ENCODE peak calls at places on chromosomes 7 and 10, in four cellular contexts. Q is stomach, J is endothelial cell of umbilical vein, E is fibroblast of lung. A is an unnamed sample. For H3K4me1, the result is how much of the 10 kb centered on the place peaks cover.

GRCh38 chr7:158018971-158019645 is 568.5 kb downstream of the PTPRN2 start:
- DNase-seq in Q (peak), J (no peak), E (no peak), A (no peak)

GRCh38 chr10:27359792-27360320 is 119.3 kb upstream of the ACBD5 start:
- DNase-seq in Q (no peak), J (no peak), E (no peak), A (no peak)

GRCh38 chr10:34438741-34439140 is 376.4 kb downstream of the PARD3 start:
- DNase-seq in Q (no peak), J (no peak), E (no peak), A (no peak)

GRCh38 chr10:3652886-3653285 is 132.1 kb downstream of the KLF6 start:
- DNase-seq in Q (no peak), J (no peak), E (peak), A (no peak)

GRCh38 chr7:150448789-150449147 is 1.7 kb upstream of the GIMAP8 start:
- DNase-seq in Q (peak), J (peak), E (peak), A (peak)

GRCh38 chr10:89352802-89353201 is 25.0 kb downstream of the IFIT3 start:
- DNase-seq in Q (no peak), J (no peak), E (no peak), A (no peak)

GRCh38 chr10:79088176-79088575 is 19.4 kb downstream of the ZMIZ1 start:
- DNase-seq in Q (peak), J (no peak), E (no peak), A (peak)

GRCh38 chr10:111598433-111599059 is 521.7 kb downstream of the ADRA2A start:
- DNase-seq in Q (peak), J (peak), E (peak), A (peak)

GRCh38 chr10:34063592-34063991 is 729.1 kb upstream of the NRP1 start:
- DNase-seq in Q (no peak), J (no peak), E (peak), A (no peak)

GRCh38 chr10:2575460-2575859 is 491.9 kb upstream of the PFKP start:
- DNase-seq in Q (no peak), J (no peak), E (no peak), A (no peak)

GRCh38 chr7:91517408-91517807 is 253.2 kb downstream of the FZD1 start:
- DNase-seq in Q (no peak), J (no peak), E (no peak), A (no peak)

GRCh38 chr10:47425813-47426419 is 41.8 kb upstream of the ZNF488 start:
- DNase-seq in Q (no peak), J (no peak), E (no peak), A (no peak)

GRCh38 chr7:110870926-110871325 is 220.0 kb upstream of the LRRN3 start:
- DNase-seq in Q (no peak), J (no peak), E (no peak), A (no peak)

GRCh38 chr7:135508853-135509588 is 881 bp downstream of the CNOT4 start:
- DNase-seq in Q (no peak), J (peak), E (peak), A (peak)

GRCh38 chr7:80675090-80675489 is 36.6 kb downstream of the CD36 start:
- DNase-seq in Q (no peak), J (no peak), E (no peak), A (no peak)

GRCh38 chr7:31782411-31782991 is 95.5 kb downstream of the PPP1R17 start:
- DNase-seq in Q (no peak), J (peak), E (peak), A (peak)

GRCh38 chr10:117684673-117685211 is 142.2 kb downstream of the EMX2 start:
- DNase-seq in Q (peak), J (no peak), E (no peak), A (peak)

GRCh38 chr10:78258303-78259030 is 224.8 kb downstream of the RPS24 start:
- DNase-seq in Q (no peak), J (no peak), E (no peak), A (no peak)

GRCh38 chr7:81625311-81625651 is 144.6 kb downstream of the HGF start:
- DNase-seq in Q (no peak), J (no peak), E (no peak), A (no peak)

GRCh38 chr7:139994356-139994755 is 68.4 kb downstream of the PARP12 start:
- DNase-seq in Q (no peak), J (no peak), E (no peak), A (no peak)

GRCh38 chr10:127300868-127301321 is 104.5 kb upstream of the INSYN2A start:
- DNase-seq in Q (peak), J (no peak), E (no peak), A (peak)

GRCh38 chr7:45624392-45624760 is 50.2 kb downstream of the ADCY1 start:
- DNase-seq in Q (no peak), J (no peak), E (no peak), A (no peak)

DNA sequence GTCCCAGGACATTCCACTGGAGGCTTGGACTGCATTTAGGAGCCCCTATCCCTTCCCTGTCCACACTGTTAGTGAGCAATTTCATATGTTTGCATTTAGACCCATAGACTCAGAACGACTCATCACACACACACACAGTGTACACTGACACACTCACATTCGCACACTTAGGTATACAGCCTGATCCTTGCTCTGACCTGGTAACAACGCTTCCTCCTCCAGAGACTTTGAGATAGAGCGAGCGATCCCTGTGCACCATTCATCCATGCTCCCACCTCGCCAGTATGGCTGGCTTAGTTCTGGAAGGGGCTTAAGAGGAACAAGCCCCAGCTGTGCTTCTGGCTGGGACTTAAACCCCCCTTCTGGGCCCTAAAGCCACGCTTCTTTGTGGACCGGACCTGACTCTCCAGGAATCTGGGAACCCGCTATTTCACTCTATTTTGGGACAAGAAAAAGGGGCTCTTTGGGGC is 905 bp upstream of the HOXA13 start:
- DNase-seq in Q (no peak), J (no peak), E (no peak), A (no peak)
- H3K4me1 ChIP-seq in Q (half or more), J (under half), E (under half), A (under half)

DNA sequence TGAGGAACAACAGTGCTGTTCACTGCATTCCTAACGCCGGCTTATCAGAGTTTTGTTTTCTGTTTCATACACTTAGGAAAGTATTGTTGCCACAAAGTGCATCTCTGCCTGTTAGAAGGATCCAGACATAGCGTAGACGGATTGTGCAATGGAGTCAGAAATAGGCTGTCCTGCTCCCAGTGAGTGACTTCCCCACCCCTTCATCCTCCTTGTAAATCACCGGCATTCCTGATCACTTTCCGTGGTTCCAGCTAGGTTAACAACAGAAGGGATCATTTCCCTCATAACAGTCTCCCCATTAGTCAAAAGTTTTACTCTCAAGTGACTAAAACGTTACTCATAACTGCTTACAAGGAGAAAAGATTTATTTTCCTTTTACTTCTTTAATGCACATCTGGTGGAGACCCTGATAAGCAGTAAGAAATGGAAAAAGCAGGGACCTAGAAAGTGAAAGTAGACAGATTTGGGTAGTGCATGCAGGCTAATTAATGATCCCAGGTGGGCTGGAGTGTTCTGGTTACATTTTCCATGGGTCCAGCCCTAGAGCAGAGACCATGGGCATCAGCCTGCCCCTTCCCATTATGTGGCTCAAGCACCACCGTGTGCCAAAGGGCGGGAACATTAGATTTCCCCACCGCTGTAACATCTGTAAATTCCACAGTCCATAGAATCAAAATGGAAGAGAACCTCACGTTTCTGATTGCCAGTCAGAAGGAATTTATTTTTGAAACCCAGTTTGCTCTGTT is 395.1 kb upstream of the GALNT17 start:
- DNase-seq in Q (no peak), J (peak), E (peak), A (peak)
- H3K4me3 ChIP-seq in Q (peak), J (no peak), E (peak), A (no peak)

GRCh38 chr10:14566498-14566897 is 208.2 kb downstream of the FAM107B start:
- DNase-seq in Q (no peak), J (no peak), E (no peak), A (no peak)

GRCh38 chr10:14571866-14572507 is 202.7 kb downstream of the FAM107B start:
- DNase-seq in Q (peak), J (peak), E (peak), A (peak)

GRCh38 chr10:14567421-14567820 is 207.3 kb downstream of the FAM107B start:
- DNase-seq in Q (no peak), J (no peak), E (no peak), A (no peak)

GRCh38 chr10:14570800-14571199 is 203.9 kb downstream of the FAM107B start:
- DNase-seq in Q (no peak), J (no peak), E (no peak), A (no peak)

DNA sequence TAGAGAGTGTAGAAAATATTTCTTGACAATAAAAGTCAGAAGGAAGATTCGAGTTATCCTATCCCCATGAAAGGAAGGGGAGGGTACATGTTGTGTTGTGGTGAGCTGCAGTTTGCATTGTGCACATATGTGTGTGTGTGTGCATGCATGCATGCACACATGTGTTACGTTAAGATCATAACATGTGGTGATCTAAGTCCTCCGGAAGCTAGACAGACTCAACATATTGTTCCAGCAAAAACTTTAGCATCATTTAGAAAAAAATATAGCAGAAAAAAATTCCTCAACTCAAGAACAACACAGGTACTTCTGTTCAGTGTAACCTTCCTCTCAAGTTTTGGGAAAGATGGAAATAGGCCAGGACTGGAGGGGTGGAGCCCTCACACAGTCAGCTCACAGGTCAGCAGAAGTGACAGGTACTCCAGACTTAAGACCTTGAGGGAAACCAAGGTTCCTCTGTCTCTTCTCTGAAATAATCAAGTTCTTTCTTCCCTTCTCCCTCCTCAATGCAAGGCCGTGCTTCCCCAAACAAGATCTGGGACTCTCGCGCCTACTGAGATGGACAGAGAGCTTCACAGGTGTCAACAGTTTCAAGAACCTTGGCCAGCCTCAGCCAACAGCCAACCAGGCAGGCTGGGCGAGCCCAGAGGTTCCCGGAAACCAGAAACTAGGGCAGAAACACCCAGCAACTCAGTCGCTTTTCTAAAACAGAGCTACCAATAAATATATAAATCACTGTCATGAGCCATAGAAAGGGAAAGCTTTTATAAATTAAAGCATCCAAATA is 205.2 kb downstream of the FAM107B start:
- DNase-seq in Q (peak), J (no peak), E (no peak), A (peak)
- H3K4me1 ChIP-seq in Q (half or more), J (under half), E (under half), A (under half)

DNA sequence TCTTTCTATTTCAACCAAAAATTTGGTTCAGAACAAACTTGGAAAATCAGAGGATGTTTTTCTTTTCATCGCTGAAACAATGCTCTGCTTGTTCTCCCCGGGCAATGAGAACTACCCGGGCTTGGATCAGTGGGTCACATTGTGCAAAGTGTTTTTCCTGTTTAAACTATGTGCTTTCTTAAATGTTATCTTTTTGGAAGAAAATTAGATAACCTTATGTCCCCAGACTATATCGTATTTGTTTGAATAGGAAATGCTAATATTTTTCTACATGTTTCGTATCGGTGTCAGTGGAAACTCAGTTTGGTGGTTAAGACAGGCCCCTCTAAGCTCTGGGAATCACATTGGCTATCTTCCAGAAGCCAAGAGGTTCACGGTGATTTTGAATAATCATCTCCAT is 319.5 kb upstream of the NFE2L3 start:
- DNase-seq in Q (no peak), J (peak), E (no peak), A (no peak)
- H3K4me3 ChIP-seq in Q (no peak), J (no peak), E (no peak), A (no peak)

GRCh38 chr10:72735288-72735926 is 43.5 kb downstream of the MCU start:
- DNase-seq in Q (no peak), J (no peak), E (no peak), A (no peak)
- H3K4me1 ChIP-seq in Q (half or more), J (under half), E (under half), A (under half)

GRCh38 chr7:41701542-41701941 is 1.3 kb downstream of the INHBA start:
- DNase-seq in Q (no peak), J (no peak), E (no peak), A (no peak)

GRCh38 chr7:41706228-41706930 is 3.5 kb upstream of the INHBA start:
- DNase-seq in Q (no peak), J (no peak), E (no peak), A (no peak)

GRCh38 chr7:41702635-41703371 is at the start of gene INHBA:
- DNase-seq in Q (no peak), J (peak), E (peak), A (no peak)

GRCh38 chr7:41708621-41709358 is 5.9 kb upstream of the INHBA start:
- DNase-seq in Q (no peak), J (no peak), E (no peak), A (no peak)

GRCh38 chr7:41705109-41705871 is 2.4 kb upstream of the INHBA start:
- DNase-seq in Q (peak), J (peak), E (peak), A (peak)
- H3K4me3 ChIP-seq in Q (peak), J (peak), E (peak), A (peak)

DNA sequence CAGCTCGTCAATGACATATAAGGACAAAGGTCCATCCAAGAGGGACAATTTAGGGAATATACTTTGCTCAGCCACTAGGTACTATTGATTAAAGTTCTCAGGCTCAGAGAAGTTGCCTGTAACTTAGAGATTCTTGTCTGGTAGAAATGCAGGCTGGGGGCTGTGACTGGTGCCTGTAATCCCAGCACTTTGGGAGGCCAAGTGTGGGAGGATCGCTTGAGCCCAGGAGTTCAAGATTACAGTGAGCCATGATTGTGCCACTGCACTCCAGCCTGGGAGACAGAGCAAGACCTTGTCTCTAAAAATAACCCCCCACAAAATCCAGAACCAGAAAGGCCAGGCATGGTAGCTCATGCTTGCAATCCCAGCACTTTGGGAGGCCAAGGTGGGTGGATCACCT is 36.2 kb upstream of the ACTR3B start:
- DNase-seq in Q (no peak), J (no peak), E (no peak), A (no peak)
- H3K4me1 ChIP-seq in Q (under half), J (under half), E (under half), A (under half)

DNA sequence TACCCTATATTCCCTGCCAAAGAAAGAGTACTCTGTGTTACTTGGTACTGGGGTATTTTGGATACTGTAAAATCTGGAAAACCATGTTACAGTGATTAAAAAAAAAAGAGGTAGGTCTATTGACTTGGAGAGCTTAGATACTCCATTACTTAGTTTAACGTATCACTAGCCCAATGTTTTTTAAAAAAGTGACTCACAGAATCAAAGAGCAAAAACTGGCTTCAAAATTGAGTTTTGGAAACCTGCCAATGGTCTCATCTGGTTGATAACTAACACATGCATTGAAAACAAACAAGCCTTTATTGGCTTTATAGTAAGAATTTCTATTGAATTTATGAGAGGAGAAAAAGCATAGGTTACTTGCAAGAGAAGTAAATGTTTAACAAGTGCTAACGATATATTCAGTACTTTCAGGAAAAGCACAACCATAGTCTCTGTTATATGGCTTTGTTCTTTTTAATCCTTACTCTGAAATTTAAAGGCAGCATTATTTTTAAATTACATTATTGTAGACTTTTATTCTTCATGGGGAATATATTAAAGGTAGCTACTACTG is 563.3 kb upstream of the SORCS1 start:
- DNase-seq in Q (no peak), J (no peak), E (peak), A (peak)
- H3K4me3 ChIP-seq in Q (no peak), J (no peak), E (no peak), A (no peak)

A was measured in small intestine.